ENCODE peak calls at places on chromosomes 11 and 22, in four cellular contexts. Z is GM12878, F is H1, C is HepG2. P is an unnamed sample.
A peak's percentile ranks its signal among the peaks of the same experiment; 100 is the strongest.

GRCh38 chr11:125338886-125339811 is 156.9 kb downstream of the FEZ1 start:
- DNase-seq in Z (no peak), F (no peak), C (no peak), P (no peak)

GRCh38 chr11:100888836-100889235 is 201.7 kb downstream of the ARHGAP42 start:
- DNase-seq in Z (no peak), F (no peak), C (no peak), P (no peak)

GRCh38 chr11:13000721-13001120 is 8.4 kb upstream of the RASSF10 start:
- DNase-seq in Z (no peak), F (no peak), C (no peak), P (no peak)

GRCh38 chr22:37485714-37486223 is 415 bp downstream of the MFNG start:
- DNase-seq in Z (no peak), F (no peak), C (no peak), P (no peak)

GRCh38 chr22:46113910-46114517 is 36.3 kb upstream of the PPARA start:
- DNase-seq in Z (no peak), F (no peak), C (no peak), P (no peak)

GRCh38 chr11:132944557-132944920 is 587.8 kb downstream of the OPCML start:
- DNase-seq in Z (no peak), F (no peak), C (no peak), P (no peak)

GRCh38 chr11:107468596-107468995 is 11.0 kb upstream of the CWF19L2 start:
- DNase-seq in Z (no peak), F (no peak), C (no peak), P (no peak)

GRCh38 chr11:33311680-33312079 is 54.5 kb downstream of the HIPK3 start:
- DNase-seq in Z (no peak), F (no peak), C (no peak), P (no peak)

GRCh38 chr22:17891427-17892167 is 117.3 kb upstream of the BID start:
- DNase-seq in Z (no peak), F (no peak), C (peak; percentile 7), P (no peak)

GRCh38 chr11:6362868-6363678 is 27.2 kb upstream of the SMPD1 start:
- DNase-seq in Z (no peak), F (peak; percentile 73), C (peak; percentile 64), P (peak; percentile 83)

GRCh38 chr11:34432822-34433221 is 5.9 kb upstream of the CAT start:
- DNase-seq in Z (no peak), F (no peak), C (no peak), P (no peak)

GRCh38 chr22:37529652-37530345 is 10.6 kb upstream of the CARD10 start:
- DNase-seq in Z (peak; percentile 36), F (no peak), C (no peak), P (no peak)

GRCh38 chr22:39478461-39478860 is 21.6 kb downstream of the MGAT3 start:
- DNase-seq in Z (no peak), F (no peak), C (no peak), P (no peak)

GRCh38 chr11:86765146-86765663 is 35.1 kb upstream of the PRSS23 start:
- DNase-seq in Z (no peak), F (no peak), C (no peak), P (no peak)

GRCh38 chr22:32839776-32840571 is 38.5 kb downstream of the TIMP3 start:
- DNase-seq in Z (no peak), F (no peak), C (no peak), P (no peak)

GRCh38 chr11:2310786-2311455 is 9.1 kb downstream of the TSPAN32 start:
- DNase-seq in Z (no peak), F (no peak), C (no peak), P (no peak)

GRCh38 chr11:14189874-14190273 is 169.1 kb downstream of the RRAS2 start:
- DNase-seq in Z (no peak), F (no peak), C (no peak), P (no peak)

GRCh38 chr22:37282385-37282677 is at the start of gene CYTH4:
- DNase-seq in Z (no peak), F (no peak), C (no peak), P (no peak)

GRCh38 chr11:36672815-36673450 is 74.9 kb upstream of the RAG2 start:
- DNase-seq in Z (no peak), F (no peak), C (peak; percentile 55), P (peak; percentile 15)

GRCh38 chr11:45751430-45751829 is 53.5 kb upstream of the SLC35C1 start:
- DNase-seq in Z (no peak), F (no peak), C (no peak), P (peak; percentile 83)

GRCh38 chr11:34343153-34343552 is 14.7 kb downstream of the ABTB2 start:
- DNase-seq in Z (no peak), F (no peak), C (no peak), P (no peak)

GRCh38 chr11:132020001-132020400 is 649.6 kb downstream of the NTM start:
- DNase-seq in Z (no peak), F (no peak), C (no peak), P (no peak)

GRCh38 chr22:37043828-37044538 is 7.6 kb upstream of the KCTD17 start:
- DNase-seq in Z (no peak), F (no peak), C (peak; percentile 77), P (no peak)

GRCh38 chr22:48753752-48754517 is 1073.7 kb downstream of the BRD1 start:
- DNase-seq in Z (no peak), F (no peak), C (no peak), P (no peak)

GRCh38 chr11:20172721-20173447 is 12.6 kb upstream of the DBX1 start:
- DNase-seq in Z (no peak), F (no peak), C (no peak), P (no peak)

GRCh38 chr11:99585606-99586005 is 564.9 kb downstream of the CNTN5 start:
- DNase-seq in Z (no peak), F (no peak), C (no peak), P (no peak)

GRCh38 chr11:33912405-33913361 is 20.8 kb upstream of the LMO2 start:
- DNase-seq in Z (peak; percentile 82), F (no peak), C (no peak), P (no peak)

GRCh38 chr11:63985812-63986155 is 454 bp upstream of the OTUB1 start:
- DNase-seq in Z (peak; percentile 15), F (no peak), C (no peak), P (no peak)

GRCh38 chr11:124640660-124641059 is 18.0 kb downstream of the TBRG1 start:
- DNase-seq in Z (no peak), F (no peak), C (no peak), P (no peak)

GRCh38 chr11:118631510-118631909 is 24.1 kb downstream of the PHLDB1 start:
- DNase-seq in Z (no peak), F (no peak), C (no peak), P (no peak)

GRCh38 chr22:50209893-50210292 is 9.1 kb downstream of the SELENOO start:
- DNase-seq in Z (no peak), F (no peak), C (peak; percentile 47), P (no peak)

GRCh38 chr11:62147545-62147944 is 23.7 kb downstream of the INCENP start:
- DNase-seq in Z (no peak), F (no peak), C (no peak), P (no peak)

GRCh38 chr11:76172583-76172982 is 33.7 kb downstream of the WNT11 start:
- DNase-seq in Z (no peak), F (no peak), C (no peak), P (no peak)
- TF ChIP-seq SUZ12 in Z (no peak), F (no peak), C (no peak), P (no peak)

DNA sequence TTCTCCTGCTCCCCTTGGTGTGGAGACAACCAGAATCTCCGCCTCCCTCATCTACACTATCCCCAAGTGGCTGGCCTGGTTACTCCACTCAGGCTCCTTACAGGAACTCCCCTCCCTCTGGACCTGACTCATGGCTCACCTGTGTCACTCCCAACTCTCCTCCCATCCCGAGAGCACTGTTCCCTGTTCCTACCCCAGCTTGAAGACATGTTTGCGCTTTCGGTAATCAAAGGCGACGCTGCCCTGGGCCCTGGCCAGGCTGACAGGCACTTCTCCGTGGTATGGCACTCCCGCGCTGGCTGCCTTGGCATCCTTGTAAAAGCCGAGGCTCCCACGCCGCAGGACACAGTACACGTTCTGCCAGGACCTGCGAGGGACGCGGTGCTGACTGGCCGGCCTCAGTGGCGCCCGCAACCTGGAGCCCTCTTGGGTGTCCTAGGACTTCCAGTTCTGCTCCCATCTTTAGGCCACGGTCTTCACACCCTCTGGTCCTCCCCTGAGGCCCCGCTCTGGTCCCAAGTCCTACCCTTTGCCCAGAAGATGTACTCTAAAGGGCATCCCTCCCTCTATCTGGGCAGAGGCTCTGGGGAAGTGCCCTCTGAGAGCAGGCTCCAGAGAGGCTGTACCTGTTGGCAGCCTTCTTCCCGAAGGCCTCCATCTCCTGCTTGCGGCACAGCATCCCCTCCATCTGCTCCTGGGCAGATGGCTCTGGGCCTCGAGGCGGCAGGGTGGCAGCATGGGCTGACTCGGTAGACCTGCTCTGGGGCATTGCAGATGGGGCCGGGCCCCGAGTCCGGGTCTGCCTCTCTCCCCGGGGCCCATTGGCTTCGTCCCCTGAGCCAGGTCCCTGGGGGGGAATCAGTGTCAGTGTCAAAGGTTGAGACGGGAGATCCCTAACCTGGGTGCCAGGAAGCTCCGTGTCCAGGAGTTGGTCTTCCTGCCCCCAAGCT is 9.4 kb upstream of the RBM4B start:
- DNase-seq in Z (no peak), F (no peak), C (no peak), P (no peak)
- H3K4me1 ChIP-seq in Z (no peaks in the 10 kb centered on the region), F (no peaks in the 10 kb centered on the region), C (no peaks in the 10 kb centered on the region), P (peaks cover 19% of the 10 kb centered on the region)

GRCh38 chr22:26837784-26838520 is 180.6 kb downstream of the MIAT start:
- DNase-seq in Z (no peak), F (no peak), C (no peak), P (no peak)
- TF ChIP-seq SUZ12 in Z (no peak), F (no peak), C (no peak), P (no peak)

GRCh38 chr11:65032216-65032615 is 5.0 kb downstream of the SNX15 start:
- DNase-seq in Z (no peak), F (no peak), C (no peak), P (no peak)
- H3K4me1 ChIP-seq in Z (peaks cover 4% of the 10 kb centered on the region), F (no peaks in the 10 kb centered on the region), C (peaks cover 10% of the 10 kb centered on the region), P (no peaks in the 10 kb centered on the region)

GRCh38 chr11:104917259-104918112 is 19.2 kb upstream of the CASP12 start:
- DNase-seq in Z (no peak), F (no peak), C (no peak), P (no peak)

GRCh38 chr11:104916442-104916841 is 18.2 kb upstream of the CASP12 start:
- DNase-seq in Z (no peak), F (no peak), C (no peak), P (no peak)

DNA sequence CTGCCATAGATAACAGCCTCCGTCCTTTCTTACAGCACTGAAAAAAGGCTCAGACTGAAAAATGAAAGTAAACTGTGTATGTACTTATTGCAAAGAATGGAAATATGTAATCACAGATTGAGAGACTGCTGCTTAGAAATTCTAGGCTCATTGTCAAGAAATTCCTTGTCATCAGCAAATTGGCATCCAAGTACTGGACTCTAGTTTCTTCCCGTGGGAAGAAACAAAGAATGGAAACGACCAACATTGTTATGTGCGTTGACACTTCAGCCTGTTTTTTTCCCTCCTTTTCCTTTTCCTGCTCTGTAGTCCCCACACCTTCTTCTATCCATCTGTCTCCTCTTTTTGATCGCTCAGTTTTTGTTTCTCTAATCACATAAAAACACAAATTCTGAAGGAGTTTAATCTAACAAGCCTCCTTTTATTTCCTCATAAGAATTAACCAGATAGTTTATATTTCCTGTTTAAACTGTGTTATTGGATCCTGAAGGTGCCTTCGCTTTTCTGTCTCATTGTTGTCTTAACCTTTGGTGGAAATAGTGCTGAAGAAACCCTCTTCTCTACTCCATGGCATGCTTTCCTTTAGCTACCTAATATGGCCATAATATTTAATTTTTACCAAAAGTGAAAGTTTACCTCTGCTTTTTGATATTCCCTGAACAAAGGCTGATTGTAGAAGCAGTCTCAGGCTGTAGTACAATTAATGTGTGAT is 20.0 kb upstream of the CASP12 start:
- DNase-seq in Z (no peak), F (no peak), C (no peak), P (no peak)
- TF ChIP-seq SUZ12 in Z (no peak), F (no peak), C (no peak), P (no peak)